ENCODE peak calls at places on chromosomes 11 and 22, in six cellular contexts. R is suprapubic skin, J is tibial nerve, M is GM12892, X is K562, G is body of pancreas. U is an unnamed sample.

GRCh38 chr11:88352139-88352538 is 14.6 kb upstream of the CTSC start:
- DNase-seq in X (no peak), J (no peak), M (no peak), G (peak; percentile 16), R (no peak), U (no peak)

GRCh38 chr11:109960831-109961230 is 132.4 kb upstream of the ZC3H12C start:
- DNase-seq in X (no peak), J (peak; percentile 58), G (peak; percentile 85), M (no peak), R (no peak), U (no peak)

GRCh38 chr11:62273789-62274275 is 3.9 kb downstream of the SCGB2A2 start:
- DNase-seq in M (no peak), R (no peak), X (no peak), G (no peak), J (no peak), U (no peak)

GRCh38 chr11:72833792-72834501 is 19.7 kb downstream of the ATG16L2 start:
- DNase-seq in J (peak; percentile 78), X (no peak), R (no peak), G (no peak), M (no peak), U (no peak)

GRCh38 chr11:59787816-59788215 is 22.8 kb downstream of the MRPL16 start:
- DNase-seq in J (no peak), G (no peak), X (no peak), M (no peak), R (no peak), U (no peak)

GRCh38 chr11:114180301-114181055 is 115.7 kb upstream of the NNMT start:
- DNase-seq in X (no peak), M (no peak), G (peak; percentile 84), J (no peak), R (peak; percentile 79), U (no peak)

GRCh38 chr22:36144886-36145541 is 15.5 kb downstream of the APOL3 start:
- DNase-seq in X (peak; percentile 27), G (peak; percentile 64), J (peak; percentile 55), R (peak; percentile 79), M (no peak), U (peak; percentile 15)

GRCh38 chr11:117610901-117611300 is 186.1 kb downstream of the DSCAML1 start:
- DNase-seq in X (no peak), J (no peak), G (no peak), R (peak; percentile 11), M (no peak), U (no peak)

GRCh38 chr11:63099555-63099954 is 44.5 kb downstream of the SLC22A24 start:
- DNase-seq in J (no peak), M (no peak), R (no peak), G (no peak), X (no peak), U (no peak)

GRCh38 chr11:1111545-1112212 is 37.0 kb downstream of the MUC2 start:
- DNase-seq in G (peak; percentile 6), M (no peak), J (no peak), R (peak; percentile 45), X (no peak), U (no peak)

GRCh38 chr11:130631119-130631518 is 182.7 kb downstream of the ADAMTS15 start:
- DNase-seq in G (no peak), X (no peak), M (no peak), J (no peak), R (no peak), U (peak; percentile 47)

GRCh38 chr22:46483353-46483752 is 54.1 kb downstream of the CELSR1 start:
- DNase-seq in R (no peak), J (no peak), X (no peak), M (no peak), G (no peak), U (no peak)

GRCh38 chr11:13288375-13289029 is 10.9 kb downstream of the BMAL1 start:
- DNase-seq in R (no peak), X (no peak), J (no peak), M (no peak), G (no peak), U (no peak)

GRCh38 chr11:7892059-7892699 is 38.9 kb downstream of the OR10A6 start:
- DNase-seq in J (no peak), M (no peak), X (no peak), R (no peak), G (no peak), U (peak; percentile 23)

GRCh38 chr11:64765291-64765803 is 5.6 kb upstream of the PYGM start:
- DNase-seq in X (no peak), J (no peak), R (peak; percentile 64), M (no peak), G (peak; percentile 16), U (no peak)

GRCh38 chr11:64766881-64767280 is 7.1 kb upstream of the PYGM start:
- DNase-seq in R (no peak), M (no peak), X (no peak), J (no peak), G (no peak), U (no peak)

GRCh38 chr11:64767344-64768299 is 7.8 kb upstream of the PYGM start:
- DNase-seq in X (no peak), J (peak; percentile 82), R (peak; percentile 89), G (peak; percentile 67), M (peak; percentile 26), U (no peak)

GRCh38 chr11:64764753-64765152 is 5.0 kb upstream of the PYGM start:
- DNase-seq in X (no peak), R (no peak), M (no peak), G (no peak), J (no peak), U (no peak)

DNA sequence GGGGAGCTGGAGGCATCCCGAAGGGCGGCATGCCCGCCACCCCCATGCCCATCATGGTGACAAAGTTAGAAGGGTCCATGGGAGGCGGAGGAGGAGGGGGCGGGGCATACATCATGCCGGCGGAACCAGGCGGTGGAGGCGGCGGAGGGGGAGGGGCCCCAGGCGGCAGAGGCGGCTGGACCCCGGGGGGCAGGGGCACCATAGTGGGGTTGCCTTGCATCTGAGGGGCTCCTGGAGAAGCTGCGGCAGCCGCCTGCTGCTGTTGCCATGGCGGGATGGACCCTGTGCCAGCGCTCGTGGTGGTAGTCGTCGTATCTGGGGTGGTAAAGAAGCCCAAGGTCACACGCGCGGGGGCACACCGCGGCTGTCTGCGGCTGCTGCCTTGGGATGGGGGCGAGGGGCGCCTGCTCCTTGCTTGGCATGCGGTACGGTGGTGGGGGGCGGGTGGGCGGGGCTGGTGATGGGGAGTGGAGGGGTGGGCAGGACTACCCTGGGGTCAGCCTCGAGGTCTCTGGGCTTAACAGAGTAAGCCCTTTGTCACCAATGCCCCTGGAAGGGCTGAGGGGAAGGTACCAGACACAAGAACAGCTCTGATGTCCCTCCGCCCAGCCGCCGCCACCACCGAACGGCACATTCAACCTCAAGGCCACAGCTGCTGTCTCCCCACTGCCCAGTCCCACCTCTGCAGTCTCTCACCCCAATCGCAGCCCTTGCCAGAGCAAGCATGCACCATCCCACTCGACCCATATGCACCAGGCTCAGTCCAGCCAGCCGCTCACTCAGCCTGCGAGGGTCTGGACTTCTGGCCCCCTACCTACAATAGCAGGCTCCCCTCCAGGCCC is 6.3 kb upstream of the PYGM start:
- DNase-seq in G (peak; percentile 19), M (no peak), X (no peak), J (no peak), R (peak; percentile 70), U (no peak)
- TF ChIP-seq POLR2A in G (no peak), M (peak; percentile 59), X (no peak), J (no peak), R (no peak), U (no peak)

GRCh38 chr11:96222102-96222501 is 120.9 kb downstream of the MAML2 start:
- DNase-seq in R (no peak), M (no peak), X (no peak), J (no peak), G (no peak), U (no peak)

GRCh38 chr11:96218901-96219300 is 124.1 kb downstream of the MAML2 start:
- DNase-seq in M (no peak), R (no peak), J (no peak), G (no peak), X (no peak), U (no peak)

GRCh38 chr11:96219981-96220623 is 122.9 kb downstream of the MAML2 start:
- DNase-seq in G (no peak), M (no peak), R (no peak), X (no peak), J (no peak), U (no peak)

GRCh38 chr11:96218013-96218412 is 125.0 kb downstream of the MAML2 start:
- DNase-seq in M (no peak), R (no peak), G (no peak), J (no peak), X (no peak), U (no peak)

DNA sequence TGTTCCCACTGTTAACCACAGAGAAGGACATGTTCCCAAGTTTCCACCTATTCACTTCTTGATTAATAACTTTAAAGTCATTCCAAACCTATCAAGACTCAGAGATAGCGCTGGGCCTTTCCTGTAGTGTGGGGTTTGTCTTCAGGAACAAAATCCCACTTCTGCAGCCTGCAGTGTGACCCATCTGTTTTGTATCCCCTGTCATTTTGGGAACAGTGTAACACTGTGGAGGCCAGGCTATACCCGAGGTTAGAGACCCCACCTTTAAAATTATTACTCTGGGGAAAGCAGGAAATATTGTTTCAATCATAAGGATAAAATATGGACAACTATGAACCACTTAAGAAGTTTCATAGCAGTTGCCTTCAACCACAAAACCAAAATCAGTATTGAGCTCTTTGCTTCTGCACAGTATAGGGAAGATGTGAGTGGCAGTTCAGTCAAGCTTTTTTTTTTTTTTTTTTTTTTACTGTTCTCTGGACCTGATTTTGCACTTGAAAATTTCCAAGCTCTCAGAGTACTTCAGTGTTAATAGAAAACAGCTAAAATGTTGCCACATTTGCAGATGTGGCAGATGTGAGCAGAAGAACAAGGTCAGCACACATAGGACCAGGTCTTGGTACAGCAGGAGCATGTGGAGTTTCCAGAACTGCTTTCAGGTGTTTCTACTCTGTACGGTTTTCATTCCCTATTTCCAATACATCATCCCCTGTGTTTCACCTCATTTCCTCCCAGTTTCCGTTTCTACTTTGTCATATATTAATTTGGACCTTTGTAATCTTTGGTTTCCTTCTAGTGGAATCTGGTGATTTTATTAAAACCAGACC is 121.5 kb downstream of the MAML2 start:
- DNase-seq in G (no peak), R (no peak), J (no peak), X (no peak), M (no peak), U (no peak)
- TF ChIP-seq POLR2A in G (no peak), R (no peak), J (no peak), X (no peak), M (no peak), U (no peak)

GRCh38 chr11:32829680-32830412 is at the start of gene PRRG4:
- DNase-seq in X (no peak), G (peak; percentile 75), J (peak; percentile 27), R (peak; percentile 68), M (peak; percentile 64), U (peak; percentile 71)
- TF ChIP-seq POLR2A in X (no peak), G (peak; percentile 74), J (peak; percentile 69), R (peak; percentile 20), M (peak; percentile 80), U (peak; percentile 19)

DNA sequence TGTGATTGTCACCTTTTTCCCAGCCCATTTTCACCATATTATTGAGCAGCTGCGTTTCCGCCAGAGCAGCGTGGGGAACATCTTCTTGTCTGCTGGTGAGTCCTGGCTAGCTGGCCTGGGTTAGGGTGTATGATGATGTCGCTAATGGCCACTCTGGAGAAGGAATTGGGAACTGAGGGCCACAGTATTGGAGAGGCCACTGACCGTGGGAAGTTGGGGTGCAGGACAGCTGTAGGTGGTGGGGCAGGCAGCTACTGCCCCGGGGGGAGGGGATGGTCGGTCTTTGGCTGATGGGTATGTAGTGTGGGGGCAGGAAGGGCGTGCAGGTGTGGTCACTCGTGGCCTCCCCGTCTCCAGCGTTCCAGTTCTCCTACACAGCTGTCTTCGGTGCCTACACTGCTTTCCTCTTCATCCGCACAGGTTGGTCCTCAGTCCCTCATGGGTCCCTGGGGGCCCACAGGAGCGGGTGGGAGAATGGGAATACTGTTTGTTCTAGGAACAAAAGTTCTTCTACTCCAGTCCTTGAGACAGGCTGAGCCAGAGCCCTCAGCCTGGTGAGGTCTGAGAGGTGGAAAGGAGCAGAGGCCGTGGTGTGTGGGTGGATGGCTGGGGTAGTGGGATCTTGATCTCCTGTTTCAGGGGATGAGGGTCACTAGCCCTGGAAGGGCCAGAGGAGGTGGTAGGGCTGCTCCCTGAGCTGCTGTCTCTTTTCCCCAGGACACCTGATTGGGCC is 2.1 kb downstream of the RCE1 start:
- DNase-seq in J (no peak), G (no peak), R (peak; percentile 58), M (no peak), X (no peak), U (no peak)
- TF ChIP-seq POLR2A in J (no peak), G (no peak), R (no peak), M (no peak), X (no peak), U (no peak)